ENCODE peak calls at places on chromosomes 2 and 18, in nine cellular contexts. Z, K, C, H, U, E, J, W and I are unnamed samples.

GRCh38 chr18:21264651-21265050 is 22.6 kb downstream of the GREB1L start:
- DNase-seq in W (no peak), H (no peak), C (no peak), J (peak), E (no peak), Z (no peak), K (no peak), U (peak), I (peak)

GRCh38 chr2:55842009-55842408 is 81.6 kb downstream of the EFEMP1 start:
- DNase-seq in U (peak), J (no peak), C (no peak), K (no peak), Z (no peak), E (no peak), H (no peak), W (no peak), I (peak)

GRCh38 chr2:212226114-212226513 is 312.5 kb downstream of the ERBB4 start:
- DNase-seq in E (no peak), J (no peak), K (no peak), W (no peak), Z (no peak), U (no peak), H (no peak), C (no peak), I (no peak)

GRCh38 chr2:111200333-111200879 is 79.7 kb downstream of the BCL2L11 start:
- DNase-seq in W (no peak), E (no peak), Z (no peak), J (no peak), H (no peak), U (no peak), C (no peak), K (no peak), I (no peak)

GRCh38 chr2:131058905-131059304 is 34.4 kb downstream of the FAM168B start:
- DNase-seq in E (no peak), W (no peak), C (no peak), J (no peak), Z (no peak), K (no peak), U (no peak), H (no peak), I (no peak)

GRCh38 chr2:210190345-210190744 is 19.1 kb upstream of the KANSL1L start:
- DNase-seq in H (no peak), Z (no peak), C (no peak), K (no peak), J (no peak), U (no peak), E (no peak), W (no peak), I (no peak)

GRCh38 chr2:224085246-224085645 is 46.2 kb upstream of the SERPINE2 start:
- DNase-seq in K (no peak), Z (no peak), U (no peak), E (no peak), H (no peak), W (no peak), J (no peak), C (no peak), I (peak)

GRCh38 chr18:58525928-58526424 is 102.9 kb downstream of the ALPK2 start:
- DNase-seq in H (no peak), C (no peak), E (no peak), W (no peak), J (no peak), Z (no peak), U (no peak), K (no peak), I (no peak)

GRCh38 chr2:130183500-130184373 is 1.7 kb downstream of the MZT2B start:
- DNase-seq in U (peak), J (peak), C (no peak), W (no peak), H (no peak), E (peak), Z (no peak), K (no peak), I (peak)

GRCh38 chr2:75600418-75601088 is 39.8 kb upstream of the EVA1A start:
- DNase-seq in E (no peak), Z (no peak), W (no peak), K (no peak), J (no peak), C (no peak), U (peak), H (no peak), I (no peak)

GRCh38 chr2:96138146-96139145 is at the start of gene ASTL:
- DNase-seq in K (no peak), E (peak), H (no peak), Z (peak), U (peak), W (peak), C (peak), J (peak), I (peak)

GRCh38 chr2:38376346-38376682 is 759 bp downstream of the ATL2 start:
- DNase-seq in K (no peak), J (no peak), U (peak), H (peak), W (no peak), Z (no peak), C (no peak), E (no peak), I (peak)

GRCh38 chr2:145682536-145683157 is 1162.7 kb upstream of the ZEB2 start:
- DNase-seq in U (no peak), K (no peak), Z (no peak), H (no peak), J (no peak), E (no peak), W (no peak), C (no peak), I (no peak)

GRCh38 chr2:75241696-75242095 is 42.4 kb upstream of the TACR1 start:
- DNase-seq in H (no peak), W (no peak), J (no peak), K (no peak), C (no peak), Z (no peak), E (no peak), U (no peak), I (peak)

GRCh38 chr2:195899226-195899625 is 169.4 kb downstream of the DNAH7 start:
- DNase-seq in J (no peak), U (no peak), H (no peak), W (no peak), K (peak), Z (no peak), E (no peak), C (no peak), I (no peak)

GRCh38 chr2:48016620-48017019 is 110.3 kb upstream of the FBXO11 start:
- DNase-seq in J (no peak), K (no peak), W (no peak), U (peak), H (no peak), Z (no peak), E (no peak), C (no peak), I (no peak)

GRCh38 chr2:23664069-23664788 is 262.7 kb downstream of the ATAD2B start:
- DNase-seq in Z (no peak), J (no peak), H (no peak), C (no peak), E (no peak), K (no peak), U (no peak), W (no peak), I (no peak)

GRCh38 chr2:181305151-181306123 is 151.7 kb upstream of the ITGA4 start:
- DNase-seq in Z (no peak), K (no peak), C (no peak), H (no peak), U (peak), W (peak), J (no peak), E (peak), I (peak)

GRCh38 chr18:2471523-2471922 is 99.8 kb downstream of the METTL4 start:
- DNase-seq in C (no peak), H (no peak), E (no peak), K (no peak), U (no peak), J (no peak), W (no peak), Z (no peak), I (no peak)

GRCh38 chr2:100446696-100447095 is 23.6 kb upstream of the NMS start:
- DNase-seq in H (no peak), C (no peak), E (no peak), J (no peak), K (no peak), W (no peak), U (no peak), Z (no peak), I (no peak)

GRCh38 chr2:239267411-239267941 is 133.3 kb downstream of the HDAC4 start:
- DNase-seq in Z (no peak), K (peak), E (peak), C (no peak), U (no peak), H (no peak), J (no peak), W (peak), I (peak)

GRCh38 chr18:50099725-50100414 is 95.1 kb downstream of the MYO5B start:
- DNase-seq in Z (no peak), C (no peak), H (no peak), W (no peak), E (no peak), U (peak), J (no peak), K (peak), I (peak)

GRCh38 chr2:85794491-85795121 is 40.8 kb downstream of the ATOH8 start:
- DNase-seq in K (no peak), E (peak), J (no peak), C (no peak), Z (no peak), H (no peak), U (no peak), W (no peak), I (no peak)

GRCh38 chr2:215950009-215950408 is 63.3 kb downstream of the MREG start:
- DNase-seq in E (no peak), U (peak), J (no peak), Z (no peak), K (no peak), C (no peak), H (no peak), W (no peak), I (peak)

GRCh38 chr2:188303363-188304031 is 11.8 kb downstream of the GULP1 start:
- DNase-seq in K (peak), W (no peak), H (no peak), Z (no peak), U (peak), E (no peak), C (no peak), J (no peak), I (peak)

GRCh38 chr2:7905756-7906155 is 776.1 kb upstream of the ID2 start:
- DNase-seq in K (no peak), H (no peak), U (peak), C (no peak), W (no peak), J (no peak), Z (no peak), E (no peak), I (no peak)

GRCh38 chr2:102114290-102114721 is 28.2 kb upstream of the IL1R1 start:
- DNase-seq in H (no peak), Z (no peak), E (no peak), K (no peak), W (no peak), J (no peak), C (no peak), U (no peak), I (peak)

GRCh38 chr18:76687271-76688006 is 134.9 kb upstream of the ZNF236 start:
- DNase-seq in U (peak), E (no peak), J (no peak), W (no peak), C (no peak), Z (no peak), H (no peak), K (no peak), I (peak)

GRCh38 chr2:204665244-204665643 is 120.0 kb downstream of the PARD3B start:
- DNase-seq in K (peak), W (no peak), Z (no peak), H (no peak), C (no peak), E (no peak), U (no peak), J (no peak), I (no peak)

GRCh38 chr2:49973917-49974368 is 819.6 kb upstream of the FSHR start:
- DNase-seq in K (no peak), C (peak), H (no peak), U (peak), Z (peak), E (peak), J (peak), W (peak), I (no peak)

GRCh38 chr2:165013944-165014619 is 58.8 kb upstream of the SLC38A11 start:
- DNase-seq in J (no peak), C (no peak), K (no peak), W (no peak), H (no peak), U (no peak), Z (no peak), E (no peak), I (no peak)

GRCh38 chr2:165016772-165017411 is 61.6 kb upstream of the SLC38A11 start:
- DNase-seq in C (no peak), W (no peak), Z (peak), K (peak), J (peak), E (no peak), U (peak), H (no peak), I (peak)

GRCh38 chr2:165015052-165015642 is 59.8 kb upstream of the SLC38A11 start:
- DNase-seq in E (peak), K (no peak), U (peak), C (peak), H (peak), W (peak), J (peak), Z (peak), I (peak)

GRCh38 chr2:165022781-165023180 is 67.5 kb upstream of the SLC38A11 start:
- DNase-seq in E (no peak), K (no peak), J (no peak), Z (no peak), C (no peak), W (no peak), U (no peak), H (no peak), I (no peak)

GRCh38 chr2:165018207-165018606 is 62.9 kb upstream of the SLC38A11 start:
- DNase-seq in J (no peak), C (no peak), U (no peak), K (no peak), E (no peak), W (no peak), Z (no peak), H (no peak), I (no peak)
- TF ChIP-seq CTCF in J (no peak), C (no peak), U (no peak), K (no peak), E (no peak), W (no peak), Z (no peak), H (no peak), I (no peak)

GRCh38 chr2:105330681-105331375 is 1.3 kb upstream of the TGFBRAP1 start:
- DNase-seq in H (no peak), U (peak), Z (no peak), C (no peak), K (no peak), J (no peak), W (no peak), E (no peak), I (no peak)

GRCh38 chr2:105327690-105328089 is 1.8 kb downstream of the TGFBRAP1 start:
- DNase-seq in H (no peak), U (no peak), E (no peak), J (no peak), K (no peak), Z (no peak), C (no peak), W (no peak), I (no peak)

GRCh38 chr2:105328281-105329196 is 996 bp downstream of the TGFBRAP1 start:
- DNase-seq in K (no peak), W (no peak), U (peak), C (no peak), J (no peak), H (no peak), Z (no peak), E (peak), I (peak)

GRCh38 chr2:105329197-105329554 is 359 bp downstream of the TGFBRAP1 start:
- DNase-seq in E (no peak), K (no peak), J (no peak), H (no peak), W (no peak), Z (no peak), C (no peak), U (no peak), I (no peak)

GRCh38 chr2:105329561-105330495 is at the start of gene TGFBRAP1:
- DNase-seq in K (no peak), Z (peak), E (peak), U (peak), W (peak), C (peak), J (peak), H (no peak), I (peak)
- TF ChIP-seq CTCF in K (no peak), Z (no peak), E (no peak), U (no peak), W (no peak), C (peak), J (no peak), H (no peak), I (no peak)

GRCh38 chr2:73728711-73729110 is 8.4 kb downstream of the TPRKB start:
- DNase-seq in C (no peak), W (no peak), J (no peak), E (peak), Z (no peak), H (peak), K (no peak), U (no peak), I (no peak)
- TF ChIP-seq CTCF in C (no peak), W (no peak), J (no peak), E (no peak), Z (no peak), H (no peak), K (no peak), U (no peak), I (no peak)

DNA sequence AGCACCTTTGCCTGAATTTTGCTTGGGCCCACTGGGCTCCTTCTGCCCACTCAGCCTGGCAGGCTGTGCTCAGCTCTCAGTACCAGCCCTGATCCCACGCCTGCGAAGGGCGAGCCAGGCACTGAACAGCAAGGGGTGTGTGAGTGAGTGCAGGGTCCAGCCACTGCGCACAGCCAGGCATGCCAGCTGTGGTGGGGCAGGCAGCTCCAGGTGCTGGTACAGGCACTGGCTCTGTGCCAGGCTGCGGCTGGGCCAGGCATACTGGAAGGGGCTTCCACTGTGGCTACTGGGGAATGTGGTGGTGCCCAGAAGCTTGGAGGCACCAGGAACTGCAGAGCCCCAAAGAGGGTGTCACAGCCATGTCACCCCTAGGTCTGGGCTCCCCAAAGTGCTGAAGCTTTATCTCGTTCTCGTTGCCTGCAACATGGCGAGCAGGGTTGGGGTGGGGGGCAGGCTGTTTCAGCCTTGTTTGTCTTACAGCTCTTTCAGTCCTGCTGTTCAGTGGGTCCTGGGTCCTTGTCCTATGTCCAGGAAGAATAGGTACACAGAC is 8.8 kb downstream of the DYSF start:
- DNase-seq in Z (no peak), H (peak), K (no peak), E (no peak), J (no peak), W (no peak), U (no peak), C (no peak), I (no peak)
- TF ChIP-seq CTCF in Z (no peak), H (no peak), K (no peak), E (no peak), J (no peak), W (no peak), U (no peak), C (no peak), I (no peak)

GRCh38 chr2:6824962-6825361 is 40.7 kb downstream of the CMPK2 start:
- DNase-seq in Z (no peak), K (peak), U (peak), E (no peak), W (no peak), J (no peak), H (no peak), C (no peak), I (peak)

GRCh38 chr2:6826081-6826913 is 39.4 kb downstream of the CMPK2 start:
- DNase-seq in H (no peak), J (no peak), Z (peak), K (peak), E (no peak), C (no peak), U (peak), W (peak), I (peak)

GRCh38 chr2:6831229-6831628 is 34.5 kb downstream of the CMPK2 start:
- DNase-seq in E (no peak), W (no peak), H (no peak), C (no peak), Z (no peak), J (no peak), U (no peak), K (no peak), I (no peak)

GRCh38 chr2:6827516-6828298 is 38.0 kb downstream of the CMPK2 start:
- DNase-seq in U (peak), C (no peak), J (no peak), W (no peak), E (no peak), K (peak), H (no peak), Z (no peak), I (peak)

DNA sequence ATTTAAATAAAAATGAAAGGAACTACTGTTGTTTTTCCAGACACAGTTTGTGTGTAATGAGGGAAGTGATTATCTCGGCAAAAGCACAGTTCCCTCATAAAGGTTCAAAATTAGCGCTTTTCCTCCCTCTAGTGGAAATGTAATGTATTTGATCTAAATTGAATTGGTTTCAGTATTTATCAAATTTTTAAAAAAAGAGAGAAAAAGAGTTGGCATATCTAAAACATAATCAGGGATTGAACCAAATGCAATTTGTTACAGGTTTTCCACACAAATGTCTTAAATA is 37.5 kb downstream of the CMPK2 start:
- DNase-seq in W (no peak), J (no peak), Z (no peak), C (no peak), U (peak), K (peak), H (no peak), E (no peak), I (peak)
- TF ChIP-seq CTCF in W (peak), J (peak), Z (peak), C (peak), U (peak), K (peak), H (peak), E (no peak), I (peak)

GRCh38 chr18:66497351-66497750 is 106.5 kb downstream of the CDH19 start:
- DNase-seq in J (no peak), E (no peak), U (no peak), K (no peak), W (no peak), Z (no peak), H (no peak), C (no peak), I (no peak)

GRCh38 chr18:66495844-66496243 is 108.0 kb downstream of the CDH19 start:
- DNase-seq in K (no peak), J (peak), C (peak), W (no peak), Z (peak), E (no peak), H (no peak), U (peak), I (peak)
- TF ChIP-seq CTCF in K (no peak), J (peak), C (peak), W (no peak), Z (peak), E (no peak), H (peak), U (peak), I (no peak)

DNA sequence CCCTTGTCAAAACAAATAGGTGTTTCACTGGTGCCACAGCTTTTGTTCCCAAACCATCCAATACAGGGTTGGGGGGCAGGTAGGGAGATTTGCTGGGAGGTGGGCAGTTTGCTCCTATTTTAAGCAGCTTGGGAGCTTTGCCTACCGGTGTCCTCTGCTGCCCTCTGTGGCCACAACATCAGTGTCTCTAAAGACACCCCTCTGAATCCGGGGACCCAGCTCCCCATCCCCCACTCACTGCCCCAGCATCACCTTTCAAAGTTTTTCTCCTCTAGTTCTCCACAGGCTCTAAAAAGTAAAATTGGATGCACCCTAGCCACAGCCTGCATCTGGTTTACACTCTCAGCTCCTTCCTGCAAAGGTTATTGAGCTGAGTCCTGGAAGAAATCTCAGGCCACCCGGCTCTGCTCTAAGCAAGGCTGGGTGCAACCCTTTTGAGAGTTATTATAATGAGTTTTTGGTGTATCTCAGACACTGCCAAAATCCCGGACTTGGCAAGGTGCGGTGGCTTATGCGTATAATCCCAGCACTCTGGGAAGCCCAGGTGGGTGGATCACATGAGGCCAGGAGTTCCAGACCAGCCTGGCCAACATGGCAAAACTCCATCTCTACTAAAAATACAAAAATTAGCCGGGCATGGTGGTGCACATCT is 2.9 kb upstream of the EPAS1 start:
- DNase-seq in J (peak), H (no peak), U (peak), E (no peak), W (no peak), C (no peak), K (no peak), Z (peak), I (peak)
- TF ChIP-seq CTCF in J (peak), H (peak), U (peak), E (no peak), W (no peak), C (peak), K (peak), Z (no peak), I (peak)